ENCODE peak calls at places on chromosomes 7 and 10, in four cellular contexts. L is gastrocnemius medialis, M is small intestine, E is fibroblast of the aortic adventitia. G is an unnamed sample.

GRCh38 chr10:99926925-99927718 is 82.6 kb downstream of the DNMBP start:
- DNase-seq in M (peak), L (peak), E (peak), G (no peak)

GRCh38 chr7:55078465-55079372 is 59.9 kb downstream of the EGFR start:
- DNase-seq in M (peak), E (no peak), L (no peak), G (no peak)

GRCh38 chr7:128165927-128166420 is 75.1 kb upstream of the LEP start:
- DNase-seq in E (no peak), L (no peak), M (no peak), G (no peak)

GRCh38 chr10:100571069-100571817 is 35.5 kb downstream of the HIF1AN start:
- DNase-seq in L (no peak), E (no peak), M (no peak), G (no peak)

GRCh38 chr7:30842542-30843451 is 68.9 kb upstream of the AQP1 start:
- DNase-seq in M (no peak), L (no peak), E (peak), G (no peak)

GRCh38 chr10:60353519-60354258 is 36.0 kb downstream of the ANK3 start:
- DNase-seq in M (no peak), E (peak), L (no peak), G (no peak)

GRCh38 chr10:34523017-34523767 is 291.9 kb downstream of the PARD3 start:
- DNase-seq in M (no peak), E (no peak), L (no peak), G (no peak)

GRCh38 chr10:46319383-46319782 is 32.6 kb downstream of the ANTXRL start:
- DNase-seq in L (no peak), E (no peak), M (no peak), G (no peak)

GRCh38 chr10:2978111-2978510 is 89.2 kb upstream of the PFKP start:
- DNase-seq in L (no peak), M (peak), E (peak), G (peak)

GRCh38 chr10:73802276-73802991 is 9.0 kb downstream of the NDST2 start:
- DNase-seq in M (no peak), L (no peak), E (no peak), G (no peak)

GRCh38 chr10:61456095-61456789 is 3.1 kb upstream of the TMEM26 start:
- DNase-seq in M (peak), E (peak), L (no peak), G (no peak)

GRCh38 chr10:13335881-13336280 is 12.2 kb downstream of the SEPHS1 start:
- DNase-seq in L (no peak), M (no peak), E (no peak), G (no peak)
- H3K4me3 ChIP-seq in L (no peak), M (no peak), E (no peak), G (no peak)

GRCh38 chr10:12332572-12333381 is 16.6 kb upstream of the CAMK1D start:
- DNase-seq in M (no peak), L (no peak), E (peak), G (no peak)
- H3K4me3 ChIP-seq in M (no peak), L (no peak), E (no peak), G (no peak)

GRCh38 chr10:59284111-59284975 is 78.0 kb downstream of the FAM13C start:
- DNase-seq in L (peak), E (no peak), M (no peak), G (no peak)
- H3K4me3 ChIP-seq in L (peak), E (no peak), M (no peak), G (no peak)

GRCh38 chr7:155284496-155285274 is 13.0 kb upstream of the INSIG1 start:
- DNase-seq in M (no peak), L (no peak), E (no peak), G (no peak)

GRCh38 chr7:155282671-155283070 is 15.0 kb upstream of the INSIG1 start:
- DNase-seq in E (no peak), L (no peak), M (no peak), G (no peak)

GRCh38 chr7:155285423-155286220 is 12.1 kb upstream of the INSIG1 start:
- DNase-seq in L (no peak), M (no peak), E (no peak), G (no peak)

GRCh38 chr7:155281411-155281969 is 16.2 kb upstream of the INSIG1 start:
- DNase-seq in L (no peak), M (no peak), E (no peak), G (no peak)

GRCh38 chr7:155283565-155284194 is 14.0 kb upstream of the INSIG1 start:
- DNase-seq in M (no peak), L (no peak), E (no peak), G (no peak)
- H3K4me3 ChIP-seq in M (no peak), L (no peak), E (no peak), G (no peak)

GRCh38 chr7:17312641-17313040 is 14.2 kb downstream of the AHR start:
- DNase-seq in E (no peak), L (no peak), M (no peak), G (no peak)
- H3K4me3 ChIP-seq in E (no peak), L (no peak), M (no peak), G (no peak)

DNA sequence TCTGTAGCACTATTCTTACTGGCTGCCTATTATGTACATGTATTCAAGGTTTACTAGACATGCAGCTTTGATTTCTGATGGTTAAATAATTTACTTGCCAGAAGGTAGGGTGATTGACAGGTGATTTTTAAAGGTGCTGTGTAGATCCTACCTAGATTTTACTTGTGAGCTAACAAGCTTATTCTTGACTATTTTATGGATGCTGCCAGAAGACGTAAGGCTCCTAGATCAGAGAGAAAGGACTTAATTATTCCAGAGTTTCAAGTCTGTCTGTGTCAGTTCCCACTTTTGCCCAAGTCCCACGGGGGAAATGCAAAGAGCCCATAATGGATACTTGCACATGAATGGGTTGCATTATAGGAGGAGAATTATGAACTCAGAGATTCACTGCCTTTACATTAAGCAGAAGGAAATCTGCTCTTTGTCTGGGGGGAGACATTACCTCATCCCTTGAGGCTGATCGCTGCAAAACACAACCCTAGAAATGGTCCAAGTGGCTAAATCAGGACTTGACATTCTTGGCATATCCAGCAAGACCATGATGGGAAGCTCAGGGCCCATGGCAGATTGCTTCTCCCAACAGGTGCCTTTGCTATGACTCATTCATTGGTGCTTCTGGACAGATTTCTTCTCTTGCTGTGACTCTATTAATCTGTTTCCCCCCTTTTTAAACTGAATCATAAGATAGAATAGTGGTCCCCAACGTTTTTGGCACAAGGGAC is 32.1 kb downstream of the GPR158 start:
- DNase-seq in L (no peak), E (no peak), M (no peak), G (no peak)
- H3K4me3 ChIP-seq in L (no peak), E (no peak), M (no peak), G (no peak)

GRCh38 chr7:64558323-64558705 is 4.6 kb downstream of the ZNF680 start:
- DNase-seq in M (no peak), E (no peak), L (no peak), G (no peak)

GRCh38 chr7:64558781-64559180 is 4.1 kb downstream of the ZNF680 start:
- DNase-seq in E (no peak), L (no peak), M (no peak), G (no peak)

GRCh38 chr7:64559206-64559605 is 3.7 kb downstream of the ZNF680 start:
- DNase-seq in L (no peak), E (peak), M (no peak), G (no peak)

GRCh38 chr7:64562246-64562620 is 638 bp downstream of the ZNF680 start:
- DNase-seq in M (no peak), L (no peak), E (peak), G (no peak)

DNA sequence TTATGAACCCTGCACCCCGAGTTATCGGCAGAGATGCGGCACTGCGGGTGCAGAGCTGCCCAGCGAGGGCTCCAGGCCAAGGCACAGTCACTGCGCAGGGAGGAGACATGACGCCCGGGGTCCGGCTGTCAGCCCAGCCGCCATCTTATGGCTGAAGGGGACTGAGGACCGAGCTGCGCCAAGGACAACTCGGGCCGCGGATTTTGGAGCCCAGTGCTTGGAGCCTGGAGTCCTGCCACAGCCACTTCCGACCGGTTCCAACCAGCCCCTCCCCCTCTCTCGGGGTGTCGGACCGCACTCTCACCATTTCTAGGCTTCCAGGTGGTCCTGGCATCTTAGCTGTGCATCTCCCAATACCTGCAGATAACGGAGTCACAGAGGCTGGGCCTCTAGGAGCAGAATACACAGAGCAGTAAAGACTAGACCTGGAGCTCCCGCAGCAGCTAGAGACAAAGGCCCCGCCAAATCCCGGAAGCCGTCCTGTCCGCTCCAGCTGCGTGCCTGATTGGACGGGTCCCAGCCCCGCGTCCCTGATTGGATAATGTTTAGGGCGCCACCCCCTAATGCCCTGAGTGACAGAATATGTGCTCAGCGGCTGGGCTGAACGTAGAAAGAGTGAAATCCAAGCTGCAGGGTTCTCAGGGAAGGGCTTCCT is at the start of gene ZNF680:
- DNase-seq in M (peak), L (peak), E (peak), G (peak)
- H3K4me3 ChIP-seq in M (peak), L (peak), E (peak), G (peak)

DNA sequence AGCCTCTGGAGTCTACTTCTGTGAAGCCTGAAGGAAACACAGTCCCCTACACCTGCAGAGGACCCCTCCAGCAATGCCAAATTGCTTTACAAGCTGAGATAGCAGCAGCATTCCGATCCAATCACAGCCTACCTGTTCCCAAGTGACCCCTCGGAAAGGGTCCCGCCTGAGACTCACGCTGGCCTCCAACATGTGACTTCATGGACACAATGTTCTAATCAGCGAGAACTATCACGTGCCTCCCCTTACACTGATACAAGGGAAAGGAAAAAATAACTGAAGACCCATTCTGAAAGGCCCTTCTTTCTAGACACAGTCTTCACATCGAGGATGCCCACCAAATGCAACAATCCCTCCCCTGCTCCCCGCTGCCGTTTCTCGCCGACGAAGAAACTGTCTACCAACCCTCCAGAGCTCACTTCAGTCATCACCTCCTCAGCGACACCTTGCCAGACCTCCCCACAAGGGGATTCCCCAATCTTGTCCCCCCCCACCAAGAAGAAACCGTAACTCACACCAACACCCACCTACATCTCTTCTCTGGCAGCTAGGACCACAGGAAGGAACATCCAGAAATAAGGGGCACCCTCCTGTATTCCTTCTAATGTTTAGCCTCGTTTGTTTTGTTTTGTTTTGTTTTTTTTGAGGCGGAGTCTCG is 1.8 kb downstream of the SNX8 start:
- DNase-seq in E (no peak), M (no peak), L (no peak), G (no peak)
- H3K4me3 ChIP-seq in E (no peak), M (no peak), L (no peak), G (no peak)

G was measured in AG09309.